ENCODE peak calls at places on chromosomes 6 and 20, in five cellular contexts. B is NCI-H510A treated with DMSO at 0.1 percent for 48 hours, T is OCI-LY7, P is AG20443, E is small intestine. I is an unnamed sample.

GRCh38 chr6:122033564-122034181 is 365.8 kb upstream of the HSF2 start:
- DNase-seq in B (peak), T (peak), P (peak), E (peak), I (no peak)

GRCh38 chr20:688809-689208 is 13.2 kb upstream of the SCRT2 start:
- DNase-seq in B (no peak), T (no peak), P (no peak), E (no peak), I (no peak)

GRCh38 chr6:37536462-37537225 is 37.0 kb upstream of the CCDC167 start:
- DNase-seq in B (peak), T (no peak), P (no peak), E (no peak), I (no peak)

GRCh38 chr6:40997256-40997957 is 41.6 kb downstream of the UNC5CL start:
- DNase-seq in B (no peak), T (no peak), P (peak), E (peak), I (no peak)

GRCh38 chr6:20370393-20370792 is 31.3 kb upstream of the E2F3 start:
- DNase-seq in B (no peak), T (no peak), P (no peak), E (no peak), I (no peak)

GRCh38 chr6:162636167-162636566 is 91.4 kb downstream of the PRKN start:
- DNase-seq in B (no peak), T (no peak), P (no peak), E (no peak), I (no peak)

GRCh38 chr6:111709615-111710398 is 104.1 kb upstream of the TRAF3IP2 start:
- DNase-seq in B (peak), T (peak), P (peak), E (peak), I (peak)

GRCh38 chr20:21511850-21512633 is 1.8 kb downstream of the NKX2-2 start:
- DNase-seq in B (no peak), T (no peak), P (no peak), E (no peak), I (no peak)

GRCh38 chr20:2911200-2911599 is 37.9 kb downstream of the PTPRA start:
- DNase-seq in B (no peak), T (no peak), P (no peak), E (no peak), I (no peak)

GRCh38 chr6:16564430-16564829 is 196.8 kb downstream of the ATXN1 start:
- DNase-seq in B (no peak), T (no peak), P (no peak), E (no peak), I (no peak)

GRCh38 chr20:12821249-12821648 is 187.5 kb upstream of the SPTLC3 start:
- DNase-seq in B (no peak), T (no peak), P (no peak), E (no peak), I (no peak)

GRCh38 chr6:23348185-23348584 is 777.8 kb upstream of the NRSN1 start:
- DNase-seq in B (no peak), T (no peak), P (no peak), E (no peak), I (no peak)

GRCh38 chr6:148430897-148431296 is 88.3 kb downstream of the SASH1 start:
- DNase-seq in B (peak), T (no peak), P (no peak), E (no peak), I (peak)

GRCh38 chr6:101824551-101825345 is 431.2 kb downstream of the GRIK2 start:
- DNase-seq in B (no peak), T (no peak), P (no peak), E (no peak), I (no peak)

GRCh38 chr20:10370091-10370887 is 63.7 kb downstream of the MKKS start:
- DNase-seq in B (no peak), T (no peak), P (no peak), E (no peak), I (no peak)

GRCh38 chr6:167643716-167644115 is 183.0 kb upstream of the AFDN start:
- DNase-seq in B (no peak), T (no peak), P (no peak), E (no peak), I (no peak)

GRCh38 chr20:38202153-38202981 is 37.3 kb upstream of the TGM2 start:
- DNase-seq in B (no peak), T (no peak), P (no peak), E (no peak), I (no peak)

GRCh38 chr6:26249959-26250805 is 114.8 kb upstream of the BTN3A2 start:
- DNase-seq in B (peak), T (no peak), P (no peak), E (peak), I (peak)

GRCh38 chr20:17716331-17716730 is 16.6 kb downstream of the BANF2 start:
- DNase-seq in B (no peak), T (no peak), P (no peak), E (no peak), I (no peak)

GRCh38 chr6:101830501-101831031 is 437.1 kb downstream of the GRIK2 start:
- DNase-seq in B (no peak), T (no peak), P (peak), E (no peak), I (no peak)

GRCh38 chr20:38870733-38871559 is 55.3 kb upstream of the FAM83D start:
- DNase-seq in B (no peak), T (peak), P (no peak), E (peak), I (no peak)

GRCh38 chr20:19260412-19261090 is 48.1 kb downstream of the SLC24A3 start:
- DNase-seq in B (peak), T (no peak), P (no peak), E (no peak), I (no peak)

GRCh38 chr6:155117266-155117665 is 122.2 kb downstream of the TIAM2 start:
- DNase-seq in B (no peak), T (no peak), P (peak), E (no peak), I (no peak)

GRCh38 chr20:35739294-35740163 is 2.5 kb downstream of the RBM39 start:
- DNase-seq in B (no peak), T (peak), P (peak), E (no peak), I (no peak)

GRCh38 chr6:15389759-15390723 is 144.2 kb downstream of the JARID2 start:
- DNase-seq in B (peak), T (peak), P (peak), E (no peak), I (no peak)

GRCh38 chr6:53369876-53370515 is 21.2 kb upstream of the ELOVL5 start:
- DNase-seq in B (no peak), T (no peak), P (no peak), E (no peak), I (no peak)

GRCh38 chr20:5990946-5991345 is 40.5 kb downstream of the MCM8 start:
- DNase-seq in B (no peak), T (no peak), P (no peak), E (no peak), I (no peak)

GRCh38 chr6:144179237-144179636 is 28.9 kb downstream of the STX11 start:
- DNase-seq in B (no peak), T (no peak), P (no peak), E (no peak), I (no peak)

GRCh38 chr20:51237790-51238189 is 214.9 kb upstream of the KCNG1 start:
- DNase-seq in B (no peak), T (no peak), P (peak), E (no peak), I (no peak)

GRCh38 chr6:122389704-122390103 is 9.7 kb upstream of the HSF2 start:
- DNase-seq in B (peak), T (no peak), P (no peak), E (peak), I (no peak)

GRCh38 chr20:40319741-40320499 is 369.1 kb downstream of the MAFB start:
- DNase-seq in B (peak), T (no peak), P (no peak), E (no peak), I (peak)

GRCh38 chr6:127096167-127096566 is 22.3 kb upstream of the RSPO3 start:
- DNase-seq in B (no peak), T (no peak), P (no peak), E (no peak), I (no peak)

GRCh38 chr20:39812116-39812515 is 850.0 kb downstream of the DHX35 start:
- DNase-seq in B (peak), T (no peak), P (no peak), E (no peak), I (no peak)

GRCh38 chr6:12844284-12845223 is 128.0 kb downstream of the PHACTR1 start:
- DNase-seq in B (peak), T (peak), P (peak), E (peak), I (no peak)

GRCh38 chr20:24700166-24700860 is 230.9 kb downstream of the SYNDIG1 start:
- DNase-seq in B (no peak), T (no peak), P (no peak), E (no peak), I (no peak)

GRCh38 chr6:75084872-75085381 is 120.9 kb downstream of the COL12A1 start:
- DNase-seq in B (peak), T (no peak), P (no peak), E (peak), I (no peak)

GRCh38 chr6:75673885-75674284 is 72.2 kb downstream of the SENP6 start:
- DNase-seq in B (no peak), T (no peak), P (no peak), E (no peak), I (no peak)

I was measured in NCI-H187.